ENCODE peak calls at places on chromosomes 4 and X, in eight cellular contexts. O is adrenal gland, Z is tibial artery, U is upper lobe of left lung, I is right cardiac atrium, V is cardiac muscle cell, K is transverse colon, S is heart right ventricle. A is an unnamed sample. For H3K27me3, the result is how much of the 10 kb centered on the place peaks cover.

GRCh38 chrX:7926501-7926900 is 712 bp downstream of the PNPLA4 start:
- DNase-seq in K (no peak), U (no peak), S (no peak), O (no peak), Z (no peak), I (no peak), V (peak), A (no peak)

GRCh38 chr4:3369781-3370660 is 71.7 kb upstream of the HGFAC start:
- DNase-seq in S (peak), U (peak), O (peak), K (no peak), Z (peak), V (peak), I (peak), A (peak)

GRCh38 chr4:152045781-152046571 is 285.2 kb upstream of the GATB start:
- DNase-seq in U (peak), I (peak), O (no peak), Z (no peak), S (peak), K (peak), V (peak), A (peak)

GRCh38 chr4:4995103-4995761 is 24.0 kb downstream of the CYTL1 start:
- DNase-seq in Z (peak), V (peak), U (no peak), O (peak), I (peak), S (peak), K (peak), A (peak)

GRCh38 chr4:43253511-43253910 is 361.0 kb downstream of the GRXCR1 start:
- DNase-seq in Z (no peak), S (no peak), I (no peak), K (no peak), V (no peak), O (no peak), U (no peak), A (no peak)

GRCh38 chr4:103375278-103375677 is 177.1 kb upstream of the CENPE start:
- DNase-seq in I (no peak), V (peak), O (no peak), S (no peak), Z (no peak), U (no peak), K (no peak), A (no peak)

GRCh38 chrX:12237131-12237530 is 98.9 kb downstream of the FRMPD4 start:
- DNase-seq in S (no peak), O (no peak), K (no peak), I (no peak), U (no peak), Z (no peak), V (no peak), A (no peak)

GRCh38 chr4:52202931-52203330 is 151.8 kb downstream of the SPATA18 start:
- DNase-seq in O (no peak), I (no peak), Z (no peak), S (no peak), K (no peak), U (no peak), V (no peak), A (no peak)

GRCh38 chr4:38509551-38509950 is 154.4 kb upstream of the KLF3 start:
- DNase-seq in K (no peak), O (no peak), Z (no peak), V (no peak), U (no peak), S (no peak), I (no peak), A (no peak)

GRCh38 chrX:107118322-107119147 is at the start of gene RBM41:
- DNase-seq in V (peak), Z (peak), I (peak), U (peak), K (peak), O (peak), S (peak), A (peak)

GRCh38 chrX:97158270-97158669 is 274.6 kb downstream of the RPA4 start:
- DNase-seq in U (no peak), V (no peak), S (no peak), I (no peak), O (no peak), K (no peak), Z (no peak), A (peak)

GRCh38 chrX:43661521-43662240 is 5.6 kb downstream of the MAOA start:
- DNase-seq in K (no peak), Z (peak), U (no peak), V (peak), S (no peak), O (peak), I (no peak), A (no peak)

GRCh38 chr4:2438822-2439718 is 20.3 kb downstream of the CFAP99 start:
- DNase-seq in S (no peak), K (no peak), Z (no peak), V (no peak), I (peak), U (no peak), O (no peak), A (no peak)

GRCh38 chr4:62644372-62644771 is 1444.2 kb downstream of the ADGRL3 start:
- DNase-seq in Z (no peak), S (peak), V (peak), K (peak), O (no peak), I (no peak), U (no peak), A (peak)

GRCh38 chr4:10619220-10619619 is 65.3 kb downstream of the CLNK start:
- DNase-seq in V (no peak), U (no peak), K (peak), Z (no peak), I (no peak), O (no peak), S (no peak), A (no peak)

GRCh38 chr4:8579526-8580320 is 469 bp upstream of the GPR78 start:
- DNase-seq in Z (no peak), V (no peak), K (no peak), S (no peak), O (no peak), I (no peak), U (no peak), A (no peak)

GRCh38 chr4:124757121-124757520 is 44.6 kb upstream of the ANKRD50 start:
- DNase-seq in S (no peak), U (no peak), O (no peak), V (no peak), K (no peak), I (no peak), Z (no peak), A (no peak)

GRCh38 chr4:189787216-189788031 is 153.2 kb upstream of the FRG1 start:
- DNase-seq in Z (no peak), S (no peak), O (no peak), I (no peak), K (no peak), V (no peak), U (no peak), A (no peak)

GRCh38 chrX:110284159-110284558 is 33.7 kb downstream of the AMMECR1 start:
- DNase-seq in O (no peak), S (no peak), Z (no peak), U (no peak), I (no peak), V (peak), K (no peak), A (no peak)

DNA sequence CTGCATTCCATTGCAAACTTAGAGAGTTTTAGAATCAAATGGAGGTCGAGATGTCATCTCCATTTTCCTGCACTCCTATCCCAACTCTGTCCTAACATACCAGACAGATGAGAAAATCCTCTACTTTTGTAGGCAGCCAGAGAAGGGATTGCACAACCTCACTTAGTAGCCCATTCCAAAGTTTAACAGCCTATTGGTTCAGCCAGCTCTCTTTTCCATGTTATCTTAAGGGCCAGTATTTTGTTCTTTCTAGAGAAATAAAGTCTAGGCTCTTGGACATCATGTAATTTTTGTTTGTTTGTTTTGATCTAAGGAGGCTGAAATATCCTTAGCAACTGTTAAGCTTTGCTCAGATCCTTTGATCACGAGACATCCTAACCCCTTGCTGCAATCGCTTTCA is 173.0 kb downstream of the COX18 start:
- DNase-seq in K (no peak), U (no peak), O (no peak), Z (no peak), V (peak), I (no peak), S (no peak), A (no peak)
- H3K4me3 ChIP-seq in K (no peak), U (no peak), O (no peak), Z (no peak), V (no peak), I (no peak), S (no peak), A (no peak)

GRCh38 chrX:139738581-139738980 is 30.6 kb upstream of the MCF2 start:
- DNase-seq in S (no peak), Z (no peak), K (no peak), O (no peak), I (no peak), U (no peak), V (peak), A (no peak)
- H3K27me3 ChIP-seq in S (under half), Z (under half), K (under half), O (under half), I (under half), U (under half), V (under half), A (under half)

GRCh38 chrX:53091354-53091753 is 2.6 kb upstream of the KANTR start:
- DNase-seq in I (no peak), U (no peak), Z (no peak), K (no peak), V (no peak), S (no peak), O (no peak), A (no peak)

GRCh38 chrX:53088136-53088974 is 5.6 kb upstream of the KANTR start:
- DNase-seq in O (peak), V (peak), I (peak), U (peak), S (peak), K (peak), Z (peak), A (no peak)

GRCh38 chrX:53086464-53086863 is 4.3 kb downstream of the TSPYL2 start:
- DNase-seq in S (peak), K (peak), Z (peak), V (peak), O (peak), I (peak), U (no peak), A (no peak)

GRCh38 chrX:53087378-53087777 is 5.2 kb downstream of the TSPYL2 start:
- DNase-seq in U (no peak), S (no peak), O (no peak), I (no peak), K (no peak), V (no peak), Z (no peak), A (no peak)

GRCh38 chrX:53089224-53089842 is 4.6 kb upstream of the KANTR start:
- DNase-seq in O (peak), Z (peak), S (peak), K (peak), I (no peak), U (no peak), V (peak), A (peak)
- H3K4me3 ChIP-seq in O (peak), Z (peak), S (peak), K (no peak), I (peak), U (peak), V (peak), A (no peak)

DNA sequence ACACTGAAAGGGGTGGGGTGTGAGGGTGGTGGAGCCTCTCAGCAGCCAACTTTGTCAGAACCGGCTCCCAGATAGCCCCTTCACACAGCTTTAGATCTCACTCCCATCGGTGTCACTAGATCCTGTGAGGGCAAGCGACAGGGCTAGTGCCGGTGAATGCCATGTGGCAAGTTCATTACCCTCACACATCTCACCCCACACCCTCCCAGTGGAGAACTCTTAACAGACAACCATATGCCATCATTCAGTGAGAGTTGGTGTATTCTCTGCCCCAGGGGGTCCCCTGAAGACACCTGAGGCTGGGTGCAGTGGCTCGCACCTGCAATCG is 15.3 kb downstream of the SEPTIN6 start:
- DNase-seq in V (no peak), K (no peak), O (no peak), U (no peak), S (no peak), Z (no peak), I (no peak), A (no peak)
- H3K27me3 ChIP-seq in V (under half), K (under half), O (under half), U (under half), S (under half), Z (under half), I (under half), A (under half)

GRCh38 chr4:30726090-30726668 is 6.0 kb downstream of the PCDH7 start:
- DNase-seq in Z (no peak), K (no peak), S (no peak), U (no peak), V (no peak), O (no peak), I (no peak), A (no peak)
- H3K4me3 ChIP-seq in Z (peak), K (no peak), S (no peak), U (no peak), V (peak), O (no peak), I (no peak), A (no peak)